ENCODE peak calls at places on chromosomes 5 and 9, in seven cellular contexts. B, K, O, D, U, V and P are unnamed samples.

GRCh38 chr5:80569961-80570786 is at the start of gene ANKRD34B:
- DNase-seq in B (no peak), K (peak), O (no peak), D (peak), U (peak), V (no peak), P (peak)

GRCh38 chr5:23840083-23840482 is 332.7 kb downstream of the PRDM9 start:
- DNase-seq in B (no peak), K (no peak), O (no peak), D (no peak), U (no peak), V (no peak), P (no peak)

GRCh38 chr9:37650299-37650872 is 368 bp upstream of the FRMPD1 start:
- DNase-seq in B (no peak), K (peak), O (no peak), D (no peak), U (no peak), V (no peak), P (no peak)

GRCh38 chr5:73282383-73282782 is 109.4 kb downstream of the TMEM174 start:
- DNase-seq in B (no peak), K (no peak), O (no peak), D (peak), U (no peak), V (no peak), P (no peak)

GRCh38 chr9:79682076-79682736 is 110.4 kb downstream of the TLE4 start:
- DNase-seq in B (peak), K (no peak), O (no peak), D (no peak), U (no peak), V (no peak), P (no peak)

GRCh38 chr5:143442398-143442797 is 38.9 kb upstream of the NR3C1 start:
- DNase-seq in B (peak), K (no peak), O (no peak), D (no peak), U (no peak), V (no peak), P (peak)

GRCh38 chr9:110936719-110937452 is 101.4 kb downstream of the LPAR1 start:
- DNase-seq in B (peak), K (no peak), O (no peak), D (no peak), U (no peak), V (no peak), P (no peak)

GRCh38 chr5:6631441-6631840 is 1.4 kb downstream of the NSUN2 start:
- DNase-seq in B (no peak), K (no peak), O (no peak), D (no peak), U (no peak), V (no peak), P (no peak)

GRCh38 chr5:57804007-57804444 is 321.4 kb upstream of the ACTBL2 start:
- DNase-seq in B (peak), K (no peak), O (no peak), D (no peak), U (no peak), V (no peak), P (no peak)

GRCh38 chr5:50623666-50624065 is 42.8 kb upstream of the PARP8 start:
- DNase-seq in B (no peak), K (no peak), O (no peak), D (no peak), U (no peak), V (no peak), P (no peak)

GRCh38 chr5:93960044-93960443 is 218.6 kb upstream of the POU5F2 start:
- DNase-seq in B (no peak), K (no peak), O (no peak), D (no peak), U (no peak), V (no peak), P (no peak)

GRCh38 chr5:90685425-90686022 is 126.9 kb downstream of the ADGRV1 start:
- DNase-seq in B (no peak), K (no peak), O (no peak), D (no peak), U (no peak), V (no peak), P (no peak)

GRCh38 chr9:93094294-93095204 is 1.5 kb upstream of the CARD19 start:
- DNase-seq in B (no peak), K (no peak), O (peak), D (no peak), U (peak), V (peak), P (peak)

GRCh38 chr5:142584843-142585242 is 101.0 kb downstream of the FGF1 start:
- DNase-seq in B (no peak), K (no peak), O (no peak), D (no peak), U (no peak), V (no peak), P (no peak)

GRCh38 chr9:112654282-112654681 is 63.6 kb downstream of the INIP start:
- DNase-seq in B (no peak), K (no peak), O (no peak), D (no peak), U (no peak), V (no peak), P (no peak)